ENCODE peak calls at places on chromosome 2, in nine cellular contexts. N, I, U, M, E, Y, R, F and T are unnamed samples.

GRCh38 chr2:62147610-62148301 is 48.2 kb upstream of the B3GNT2 start:
- DNase-seq in I (no peak), R (no peak), Y (peak; percentile 99), N (peak; percentile 98), M (peak; percentile 18), E (peak; percentile 72), U (no peak), F (peak; percentile 85), T (no peak)

GRCh38 chr2:107263596-107264090 is 377.7 kb upstream of the ST6GAL2 start:
- DNase-seq in I (no peak), M (no peak), E (no peak), N (no peak), R (no peak), U (peak; percentile 12), Y (no peak), F (no peak), T (no peak)

GRCh38 chr2:191580581-191580980 is 97.4 kb upstream of the NABP1 start:
- DNase-seq in M (no peak), N (peak; percentile 78), E (peak; percentile 39), R (no peak), I (no peak), F (no peak), U (peak; percentile 19), Y (peak; percentile 81), T (no peak)

GRCh38 chr2:241291977-241292376 is 23.5 kb downstream of the HDLBP start:
- DNase-seq in N (no peak), E (no peak), R (no peak), U (no peak), M (no peak), I (no peak), Y (no peak), F (no peak), T (no peak)

GRCh38 chr2:101803945-101804696 is 106.6 kb downstream of the MAP4K4 start:
- DNase-seq in U (no peak), E (peak; percentile 51), N (peak; percentile 66), F (peak; percentile 87), I (no peak), R (peak; percentile 74), M (no peak), Y (peak; percentile 69), T (no peak)

GRCh38 chr2:127663566-127664064 is 11.7 kb downstream of the LIMS2 start:
- DNase-seq in M (no peak), R (no peak), F (no peak), Y (no peak), I (no peak), U (no peak), N (no peak), E (no peak), T (no peak)

GRCh38 chr2:85716346-85716880 is 22.3 kb downstream of the GNLY start:
- DNase-seq in N (no peak), E (no peak), I (no peak), F (no peak), R (peak; percentile 40), M (no peak), U (no peak), Y (no peak), T (no peak)

GRCh38 chr2:134334542-134335353 is 80.9 kb downstream of the MGAT5 start:
- DNase-seq in R (no peak), F (no peak), N (no peak), U (no peak), M (no peak), I (no peak), E (no peak), Y (no peak), T (no peak)

GRCh38 chr2:37560863-37561614 is 110.4 kb downstream of the CDC42EP3 start:
- DNase-seq in Y (no peak), M (no peak), F (peak; percentile 58), I (no peak), R (no peak), N (no peak), U (peak; percentile 42), E (no peak), T (no peak)

GRCh38 chr2:212984129-212984528 is 167.3 kb downstream of the IKZF2 start:
- DNase-seq in I (no peak), R (no peak), Y (no peak), N (no peak), E (no peak), F (no peak), M (no peak), U (no peak), T (no peak)
- TF ChIP-seq CTCF in I (no peak), R (no peak), Y (no peak), N (no peak), E (no peak), F (no peak), M (no peak), U (no peak), T (no peak)

DNA sequence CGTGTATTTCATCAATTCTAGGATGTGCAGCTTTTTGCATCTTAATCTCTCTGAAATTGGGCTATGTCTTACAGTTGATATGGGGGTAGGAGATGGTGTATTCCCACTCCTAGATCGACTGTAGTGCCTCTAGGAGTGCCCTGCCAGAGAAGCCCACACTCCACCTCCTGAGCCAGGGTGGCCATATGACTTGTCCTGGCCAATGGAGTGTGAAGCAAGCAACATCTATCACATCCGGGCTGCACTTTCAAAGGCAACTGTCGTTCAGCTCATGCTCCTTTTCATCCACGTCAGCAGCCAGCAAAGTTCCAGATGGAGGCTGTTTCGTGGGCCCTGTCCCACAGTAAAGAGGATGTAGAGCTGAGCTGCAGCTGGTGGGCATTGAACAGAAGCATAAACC is 149.4 kb upstream of the SLC1A4 start:
- DNase-seq in F (no peak), M (no peak), E (peak; percentile 49), R (no peak), I (no peak), U (peak; percentile 84), Y (peak; percentile 62), N (no peak), T (peak; percentile 72)
- TF ChIP-seq CTCF in F (no peak), M (no peak), E (no peak), R (no peak), I (no peak), U (no peak), Y (no peak), N (no peak), T (no peak)

GRCh38 chr2:30230479-30230854 is 867 bp upstream of the LBH start:
- DNase-seq in Y (no peak), I (peak; percentile 81), F (peak; percentile 85), M (no peak), R (peak; percentile 68), E (peak; percentile 49), N (peak; percentile 16), U (no peak), T (no peak)
- TF ChIP-seq CTCF in Y (no peak), I (no peak), F (peak; percentile 5), M (peak; percentile 14), R (peak; percentile 60), E (peak; percentile 3), N (no peak), U (no peak), T (no peak)

DNA sequence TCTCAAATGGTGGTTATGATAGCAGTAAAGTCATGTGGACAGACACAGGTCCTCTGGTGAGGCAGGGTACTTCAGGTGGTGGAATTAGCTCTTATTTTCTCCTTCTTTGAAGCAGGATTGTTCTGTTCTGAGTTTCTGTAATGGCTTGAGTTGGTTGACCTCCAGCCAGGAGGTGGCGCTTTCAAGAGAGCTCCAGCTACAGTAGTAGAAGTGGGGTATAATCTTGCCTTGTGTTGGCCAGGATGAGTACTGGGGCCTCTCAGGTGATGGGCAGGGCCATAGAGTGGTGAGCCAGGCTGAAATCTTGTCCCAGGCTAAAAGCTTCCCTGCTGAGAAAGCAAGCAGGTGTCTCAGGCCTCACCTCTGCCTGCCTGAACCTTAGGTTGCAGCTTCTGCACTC is 52.5 kb upstream of the CSRNP3 start:
- DNase-seq in F (no peak), M (no peak), E (no peak), Y (no peak), N (no peak), R (no peak), U (no peak), I (no peak), T (no peak)
- TF ChIP-seq CTCF in F (no peak), M (no peak), E (no peak), Y (no peak), N (no peak), R (no peak), U (peak; percentile 15), I (no peak), T (no peak)

DNA sequence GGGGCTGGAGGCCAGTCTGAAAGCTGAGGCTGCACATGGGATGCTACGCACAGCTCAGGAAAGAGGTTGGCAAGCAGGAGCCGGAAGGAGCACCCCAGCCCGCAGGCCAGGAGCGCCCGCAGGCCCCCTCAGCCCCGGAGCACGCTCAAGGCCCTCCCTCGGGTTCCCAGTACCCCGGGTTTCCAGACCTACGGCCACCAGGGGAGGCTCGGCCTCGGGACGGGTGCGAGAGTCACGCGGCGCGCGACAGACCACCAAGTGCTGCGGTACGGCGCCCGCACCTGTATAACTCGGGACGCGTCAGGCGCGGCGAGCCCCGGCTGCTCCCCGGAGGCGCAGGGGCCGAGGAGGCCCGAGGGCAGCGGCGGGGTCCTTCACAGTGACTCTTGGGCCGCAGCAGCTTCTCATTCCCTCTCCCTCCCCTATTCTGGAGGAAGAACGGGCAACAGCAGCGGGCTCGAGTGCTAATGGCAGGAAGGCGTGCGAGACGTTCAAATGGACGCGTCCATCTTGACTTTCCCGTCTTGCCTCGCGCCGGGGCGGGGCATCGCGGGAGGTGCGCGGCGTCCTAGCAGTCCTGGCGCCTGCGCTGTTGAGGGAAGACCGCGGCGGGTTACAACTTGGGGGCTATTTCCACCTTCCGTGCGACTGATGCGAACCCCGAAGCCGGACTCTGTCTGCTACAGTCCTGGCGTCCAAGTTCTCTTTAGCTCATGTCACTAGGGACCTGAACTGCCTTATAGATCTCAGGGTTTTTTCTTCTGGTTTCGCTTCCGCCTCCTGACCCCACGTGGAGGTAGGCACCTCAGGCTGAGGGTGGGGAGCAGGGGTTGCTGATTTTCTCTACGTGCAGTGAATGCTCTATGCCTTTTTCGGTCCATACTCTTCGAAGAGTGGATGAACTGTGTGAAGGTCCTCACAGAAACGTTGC is at the start of gene ANAPC1:
- DNase-seq in F (peak; percentile 83), Y (peak; percentile 66), U (peak; percentile 96), N (peak; percentile 77), M (peak; percentile 27), E (peak; percentile 93), R (peak; percentile 89), I (peak; percentile 93), T (peak; percentile 89)
- TF ChIP-seq CTCF in F (no peak), Y (no peak), U (no peak), N (no peak), M (no peak), E (no peak), R (no peak), I (peak; percentile 2), T (no peak)

GRCh38 chr2:160321025-160321424 is 121.0 kb upstream of the ITGB6 start:
- DNase-seq in R (no peak), I (peak; percentile 59), F (no peak), E (no peak), U (peak; percentile 6), M (no peak), Y (no peak), N (no peak), T (no peak)

GRCh38 chr2:160324917-160325316 is 124.8 kb upstream of the ITGB6 start:
- DNase-seq in F (no peak), U (no peak), R (no peak), M (no peak), I (no peak), E (peak; percentile 14), Y (no peak), N (peak; percentile 37), T (no peak)

GRCh38 chr2:160325413-160325812 is 125.3 kb upstream of the ITGB6 start:
- DNase-seq in E (no peak), R (no peak), I (no peak), M (no peak), N (no peak), F (no peak), Y (no peak), U (no peak), T (no peak)

GRCh38 chr2:160322320-160322719 is 122.2 kb upstream of the ITGB6 start:
- DNase-seq in E (no peak), F (no peak), U (no peak), I (no peak), Y (no peak), N (no peak), M (no peak), R (no peak), T (no peak)

GRCh38 chr2:160324161-160324768 is 124.2 kb upstream of the ITGB6 start:
- DNase-seq in Y (peak; percentile 74), R (peak; percentile 53), E (peak; percentile 80), N (peak; percentile 75), I (peak; percentile 69), U (peak; percentile 69), M (no peak), F (peak; percentile 75), T (peak; percentile 29)
- TF ChIP-seq CTCF in Y (peak; percentile 76), R (peak; percentile 66), E (peak; percentile 68), N (peak; percentile 70), I (peak; percentile 73), U (peak; percentile 72), M (peak; percentile 78), F (peak; percentile 76), T (peak; percentile 60)